ENCODE peak calls at places on chromosomes 3 and 15, in ten cellular contexts. K is CD4-positive, alpha-beta memory T cell; E is iPS DF 6.9; T is DND-41; G is WERI-Rb-1; X is hepatocyte; H is left lung; V is heart right ventricle; O is GM06990; P is CD8-positive, alpha-beta memory T cell. F is an unnamed sample.
A peak's percentile ranks its signal among the peaks of the same experiment; 100 is the strongest.

GRCh38 chr3:30633718-30634117 is 27.3 kb downstream of the TGFBR2 start:
- DNase-seq in V (no peak), H (no peak), O (no peak), T (no peak), K (no peak), P (no peak), X (no peak), G (no peak), E (no peak), F (no peak)

GRCh38 chr3:10334461-10334860 is 13.5 kb upstream of the SEC13 start:
- DNase-seq in T (no peak), H (no peak), O (no peak), X (no peak), G (no peak), K (no peak), V (no peak), E (no peak), P (no peak), F (no peak)

GRCh38 chr3:169146112-169146665 is 517.3 kb downstream of the MECOM start:
- DNase-seq in T (no peak), G (peak; percentile 46), V (peak; percentile 68), H (peak; percentile 53), O (peak; percentile 24), E (no peak), K (no peak), P (no peak), X (peak; percentile 47), F (peak; percentile 69)

GRCh38 chr3:141412087-141412935 is 44.0 kb downstream of the ZBTB38 start:
- DNase-seq in O (no peak), E (no peak), K (peak; percentile 72), P (peak; percentile 35), H (no peak), G (no peak), T (no peak), V (no peak), X (peak; percentile 70), F (peak; percentile 47)

GRCh38 chr3:112858410-112859069 is 11.9 kb upstream of the CD200R1L start:
- DNase-seq in P (no peak), V (no peak), X (no peak), H (no peak), E (no peak), G (no peak), K (no peak), O (peak; percentile 37), T (no peak), F (no peak)

GRCh38 chr3:13853978-13854296 is 25.9 kb downstream of the WNT7A start:
- DNase-seq in H (no peak), V (no peak), T (no peak), G (no peak), X (peak; percentile 49), O (no peak), K (no peak), P (no peak), E (no peak), F (no peak)

GRCh38 chr3:56753206-56753605 is 48.5 kb downstream of the ARHGEF3 start:
- DNase-seq in X (no peak), V (no peak), K (no peak), O (peak; percentile 57), T (no peak), E (no peak), H (no peak), G (no peak), P (no peak), F (no peak)

GRCh38 chr3:94413721-94414106 is 350.9 kb downstream of the NSUN3 start:
- DNase-seq in V (no peak), H (no peak), K (no peak), X (no peak), O (no peak), P (no peak), E (no peak), T (no peak), G (no peak), F (peak; percentile 20)

GRCh38 chr3:27349832-27350231 is 19.4 kb downstream of the NEK10 start:
- DNase-seq in V (no peak), X (no peak), E (no peak), K (no peak), H (no peak), O (no peak), G (no peak), T (peak; percentile 20), P (no peak), F (no peak)

GRCh38 chr3:89649431-89649830 is 542.0 kb downstream of the EPHA3 start:
- DNase-seq in G (no peak), H (no peak), O (no peak), V (no peak), K (no peak), E (no peak), T (no peak), X (no peak), P (no peak), F (no peak)

GRCh38 chr3:23926736-23927135 is 9.8 kb downstream of the RPL15 start:
- DNase-seq in X (no peak), E (no peak), H (no peak), V (no peak), K (no peak), T (no peak), P (no peak), G (no peak), O (no peak), F (no peak)

GRCh38 chr3:81549388-81549787 is 212.1 kb downstream of the GBE1 start:
- DNase-seq in O (no peak), E (no peak), V (no peak), H (no peak), P (no peak), K (no peak), X (no peak), T (no peak), G (no peak), F (no peak)

GRCh38 chr3:43035801-43036340 is 56.8 kb downstream of the GASK1A start:
- DNase-seq in G (no peak), H (no peak), O (no peak), T (no peak), V (no peak), K (no peak), P (no peak), X (no peak), E (no peak), F (peak; percentile 39)

DNA sequence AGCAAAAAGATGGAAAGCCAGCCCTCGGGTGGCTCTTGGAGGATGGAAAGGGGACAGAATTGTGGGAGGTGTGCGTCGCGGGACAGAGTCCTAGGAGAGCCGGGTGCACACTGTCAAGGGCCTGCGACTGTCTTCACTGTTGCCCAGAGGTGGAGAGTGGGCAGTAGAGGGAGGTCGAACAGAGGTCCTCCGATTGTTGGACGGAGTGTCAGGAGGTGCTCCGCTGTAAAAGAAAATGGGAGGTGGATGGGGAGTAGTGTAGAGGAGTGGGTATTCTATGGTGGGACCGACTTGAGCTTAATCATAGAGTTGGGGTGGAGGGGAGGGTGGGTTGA is 43.3 kb downstream of the EPHB3 start:
- DNase-seq in P (no peak), X (no peak), T (no peak), G (no peak), O (no peak), H (no peak), V (no peak), K (no peak), E (no peak), F (no peak)
- H3K4me3 ChIP-seq in P (no peak overlapping the region), X (no peak overlapping the region), T (no peak overlapping the region), G (no peak overlapping the region), O (no peak overlapping the region), H (no peak overlapping the region), V (peak overlapping the region; percentile 57), K (no peak overlapping the region), E (no peak overlapping the region), F (no peak overlapping the region)

DNA sequence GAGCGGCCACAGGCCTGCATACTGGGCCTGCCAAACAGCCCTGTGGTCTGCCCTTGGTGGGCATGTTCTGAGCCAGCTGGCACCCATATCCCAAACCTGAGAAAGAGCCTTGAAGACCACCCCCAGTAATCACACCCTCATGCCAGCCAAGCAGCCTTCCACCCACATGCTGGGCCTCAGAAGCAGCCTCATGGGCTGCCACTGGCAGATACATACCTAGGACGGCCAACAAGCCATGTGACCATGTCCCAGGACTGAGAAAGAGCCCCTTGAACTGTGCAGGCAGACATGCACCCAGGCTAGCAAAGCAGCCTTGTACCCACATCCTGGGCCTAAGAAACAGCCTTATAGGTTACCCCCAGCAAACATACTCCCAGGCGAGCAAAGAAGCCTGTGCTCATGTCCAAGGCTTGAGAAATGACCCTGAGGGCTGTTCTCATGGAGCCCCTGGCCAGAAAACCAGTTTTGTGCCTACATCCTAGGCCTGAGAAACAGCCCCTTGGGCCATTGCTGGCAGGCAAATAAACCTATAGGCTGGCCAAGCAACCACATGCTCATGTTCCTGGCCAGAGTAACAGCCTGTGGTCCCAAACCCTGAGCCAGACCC is 24.9 kb downstream of the TUBGCP5 start:
- DNase-seq in K (no peak), V (no peak), X (no peak), P (no peak), H (no peak), O (no peak), T (no peak), E (no peak), G (no peak), F (no peak)
- H3K36me3 ChIP-seq in K (peaks cover 41% of the 10 kb centered on the region), V (peaks cover 40% of the 10 kb centered on the region), X (no peaks in the 10 kb centered on the region), P (peaks cover 34% of the 10 kb centered on the region), H (peaks cover 99% of the 10 kb centered on the region), O (peaks cover 17% of the 10 kb centered on the region), T (peaks cover 90% of the 10 kb centered on the region), E (peaks cover 4% of the 10 kb centered on the region), G (peaks cover 40% of the 10 kb centered on the region), F (peaks cover 25% of the 10 kb centered on the region)

GRCh38 chr3:38039899-38040261 is 872 bp downstream of the DLEC1 start:
- DNase-seq in O (no peak), K (peak; percentile 67), P (peak; percentile 32), G (no peak), V (peak; percentile 54), H (peak; percentile 81), E (no peak), T (peak; percentile 20), X (peak; percentile 37), F (no peak)
- H3K4me3 ChIP-seq in O (peak overlapping the region; percentile 55), K (peak overlapping the region; percentile 78), P (peak overlapping the region; percentile 75), G (no peak overlapping the region), V (peak overlapping the region; percentile 53), H (peak overlapping the region; percentile 48), E (no peak overlapping the region), T (peak overlapping the region; percentile 56), X (peak overlapping the region; percentile 21), F (no peak overlapping the region)

GRCh38 chr15:81113204-81113657 is 20.8 kb upstream of the CFAP161 start:
- DNase-seq in T (no peak), P (no peak), X (no peak), O (no peak), K (no peak), G (no peak), H (no peak), V (no peak), E (no peak), F (no peak)

GRCh38 chr15:81111018-81111417 is 23.1 kb upstream of the CFAP161 start:
- DNase-seq in K (no peak), O (no peak), T (no peak), G (no peak), P (no peak), H (no peak), E (no peak), V (no peak), X (no peak), F (no peak)

GRCh38 chr15:81113861-81114261 is 20.2 kb upstream of the CFAP161 start:
- DNase-seq in P (no peak), O (no peak), H (no peak), K (no peak), E (no peak), X (no peak), G (no peak), V (no peak), T (no peak), F (no peak)

GRCh38 chr15:81108427-81108826 is 25.6 kb upstream of the CFAP161 start:
- DNase-seq in K (no peak), P (no peak), O (no peak), X (no peak), E (no peak), H (no peak), V (no peak), G (peak; percentile 34), T (peak; percentile 8), F (peak; percentile 31)

GRCh38 chr15:81111510-81112375 is 22.3 kb upstream of the CFAP161 start:
- DNase-seq in E (no peak), H (no peak), T (no peak), V (no peak), K (no peak), P (no peak), G (no peak), X (no peak), O (peak; percentile 43), F (no peak)
- H3K36me3 ChIP-seq in E (no peaks in the 10 kb centered on the region), H (no peaks in the 10 kb centered on the region), T (no peaks in the 10 kb centered on the region), V (no peaks in the 10 kb centered on the region), K (no peaks in the 10 kb centered on the region), P (no peaks in the 10 kb centered on the region), G (no peaks in the 10 kb centered on the region), X (no peaks in the 10 kb centered on the region), O (no peaks in the 10 kb centered on the region), F (no peaks in the 10 kb centered on the region)